ENCODE peak calls at places on chromosome 2, in ten cellular contexts. F is coronary artery; H is ELR; R is iPS-NIHi11; V is GM20000; J is effector memory CD8-positive, alpha-beta T cell; Q is RPMI8226; W is SK-N-SH; S is activated T-helper 1 cell treated with Interleukin-2 at 50 U/mL for 16 hours; I is GM12865. U is an unnamed sample.
A peak's percentile ranks its signal among the peaks of the same experiment; 100 is the strongest.

GRCh38 chr2:70720124-70720523 is 47.9 kb downstream of the ADD2 start:
- DNase-seq in F (no peak), H (no peak), R (no peak), V (no peak), J (no peak), Q (no peak), W (no peak), S (no peak), I (no peak), U (no peak)

GRCh38 chr2:8672940-8673339 is 8.9 kb upstream of the ID2 start:
- DNase-seq in F (peak; percentile 54), H (no peak), R (no peak), V (no peak), J (no peak), Q (no peak), W (no peak), S (no peak), I (no peak), U (no peak)

GRCh38 chr2:201127128-201127521 is 11.2 kb downstream of the CFLAR start:
- DNase-seq in F (no peak), H (no peak), R (no peak), V (no peak), J (no peak), Q (peak; percentile 46), W (no peak), S (no peak), I (peak; percentile 61), U (no peak)

GRCh38 chr2:26302846-26303245 is 43.1 kb upstream of the SELENOI start:
- DNase-seq in F (no peak), H (no peak), R (no peak), V (no peak), J (no peak), Q (no peak), W (no peak), S (no peak), I (no peak), U (no peak)

GRCh38 chr2:221203846-221204245 is 368.3 kb downstream of the EPHA4 start:
- DNase-seq in F (no peak), H (no peak), R (no peak), V (no peak), J (no peak), Q (peak; percentile 78), W (no peak), S (no peak), I (no peak), U (no peak)

GRCh38 chr2:199228887-199229819 is 228.6 kb downstream of the SATB2 start:
- DNase-seq in F (no peak), H (peak; percentile 99), R (no peak), V (no peak), J (no peak), Q (peak; percentile 18), W (no peak), S (no peak), I (peak; percentile 88), U (peak; percentile 98)

GRCh38 chr2:162480067-162480466 is 136.1 kb downstream of the GCA start:
- DNase-seq in F (no peak), H (peak; percentile 76), R (no peak), V (no peak), J (no peak), Q (no peak), W (no peak), S (no peak), I (no peak), U (peak; percentile 79)

GRCh38 chr2:113700186-113700841 is 56.1 kb downstream of the SLC35F5 start:
- DNase-seq in F (no peak), H (peak; percentile 10), R (peak; percentile 29), V (peak; percentile 89), J (peak; percentile 37), Q (peak; percentile 80), W (peak; percentile 57), S (no peak), I (peak; percentile 90), U (no peak)

GRCh38 chr2:96547751-96548161 is 11.2 kb downstream of the ARID5A start:
- DNase-seq in F (peak; percentile 50), H (no peak), R (no peak), V (no peak), J (no peak), Q (no peak), W (no peak), S (no peak), I (no peak), U (no peak)

GRCh38 chr2:240086563-240086962 is 33.2 kb upstream of the OR6B3 start:
- DNase-seq in F (no peak), H (no peak), R (no peak), V (no peak), J (no peak), Q (no peak), W (no peak), S (no peak), I (no peak), U (no peak)